ENCODE peak calls at places on chromosome 19, in four cellular contexts. One of them, this sample, is unnamed.

GRCh38 chr19:38384209-38385027 is 3.4 kb downstream of the GGN start:
- DNase-seq in GM12878: no peak
- DNase-seq in K562: peak
- DNase-seq in HepG2: peak
- DNase-seq in this sample: peak

GRCh38 chr19:33828266-33829075 is 31.8 kb downstream of the KCTD15 start:
- DNase-seq in GM12878: no peak
- DNase-seq in K562: no peak
- DNase-seq in HepG2: no peak
- DNase-seq in this sample: no peak

GRCh38 chr19:54464044-54464623 is 556 bp upstream of the LENG9 start:
- DNase-seq in GM12878: peak
- DNase-seq in K562: peak
- DNase-seq in HepG2: peak
- DNase-seq in this sample: peak

GRCh38 chr19:39307233-39307821 is 11.1 kb downstream of the IFNL1 start:
- DNase-seq in GM12878: no peak
- DNase-seq in K562: no peak
- DNase-seq in HepG2: no peak
- DNase-seq in this sample: peak

GRCh38 chr19:51027126-51027806 is 850 bp upstream of the KLK11 start:
- DNase-seq in GM12878: no peak
- DNase-seq in K562: no peak
- DNase-seq in HepG2: no peak
- DNase-seq in this sample: no peak

GRCh38 chr19:54201172-54201701 is 579 bp downstream of the RPS9 start:
- DNase-seq in GM12878: no peak
- DNase-seq in K562: no peak
- DNase-seq in HepG2: no peak
- DNase-seq in this sample: no peak

GRCh38 chr19:18730885-18731513 is 47.5 kb downstream of the CRTC1 start:
- DNase-seq in GM12878: no peak
- DNase-seq in K562: no peak
- DNase-seq in HepG2: peak
- DNase-seq in this sample: no peak

GRCh38 chr19:38264486-38265212 is at the start of gene SPINT2:
- DNase-seq in GM12878: no peak
- DNase-seq in K562: no peak
- DNase-seq in HepG2: no peak
- DNase-seq in this sample: peak

GRCh38 chr19:19599190-19599535 is 19.3 kb downstream of the PBX4 start:
- DNase-seq in GM12878: no peak
- DNase-seq in K562: no peak
- DNase-seq in HepG2: no peak
- DNase-seq in this sample: no peak

GRCh38 chr19:40136818-40137217 is 46.1 kb upstream of the ZNF780A start:
- DNase-seq in GM12878: no peak
- DNase-seq in K562: no peak
- DNase-seq in HepG2: no peak
- DNase-seq in this sample: no peak

GRCh38 chr19:19081642-19082151 is 17.9 kb downstream of the SLC25A42 start:
- DNase-seq in GM12878: no peak
- DNase-seq in K562: no peak
- DNase-seq in HepG2: no peak
- DNase-seq in this sample: no peak

DNA sequence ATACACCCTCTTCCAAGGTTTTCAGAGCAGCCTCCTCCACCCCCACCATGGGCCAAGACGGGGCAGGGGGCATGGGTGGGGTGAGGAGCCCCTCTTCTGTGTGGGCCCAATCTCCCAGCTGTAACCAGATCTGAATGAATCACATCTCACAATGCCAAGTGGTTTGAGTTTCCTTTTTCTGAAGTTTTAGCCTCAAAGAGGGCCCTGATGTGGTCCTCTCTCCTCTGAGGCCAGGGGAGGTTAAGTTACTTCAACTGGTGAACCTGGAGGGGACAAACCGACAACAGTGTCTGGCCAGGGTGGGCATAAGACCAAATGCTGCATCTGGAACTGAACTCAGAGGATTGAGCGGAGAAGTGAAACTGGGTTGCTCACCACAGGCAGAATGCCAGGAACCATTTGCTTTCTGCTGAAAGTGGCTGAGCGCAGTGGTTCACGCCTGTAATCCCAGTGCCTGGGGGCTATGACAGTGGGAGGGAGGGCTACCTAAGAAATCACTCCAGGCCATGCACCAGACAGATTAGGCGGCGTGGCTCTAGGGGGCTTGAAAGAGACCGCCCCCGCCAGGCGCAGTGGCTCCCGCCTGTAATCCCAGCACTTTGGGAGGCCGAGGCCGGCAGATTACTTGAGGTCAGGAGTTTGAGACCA is 15.4 kb upstream of the IRGC start:
- DNase-seq in GM12878: no peak
- DNase-seq in K562: no peak
- DNase-seq in HepG2: no peak
- DNase-seq in this sample: no peak
- TF ChIP-seq TCF7 in GM12878: no peak
- TF ChIP-seq TCF7 in K562: no peak
- TF ChIP-seq TCF7 in HepG2: no peak
- TF ChIP-seq TCF7 in this sample: no peak

DNA sequence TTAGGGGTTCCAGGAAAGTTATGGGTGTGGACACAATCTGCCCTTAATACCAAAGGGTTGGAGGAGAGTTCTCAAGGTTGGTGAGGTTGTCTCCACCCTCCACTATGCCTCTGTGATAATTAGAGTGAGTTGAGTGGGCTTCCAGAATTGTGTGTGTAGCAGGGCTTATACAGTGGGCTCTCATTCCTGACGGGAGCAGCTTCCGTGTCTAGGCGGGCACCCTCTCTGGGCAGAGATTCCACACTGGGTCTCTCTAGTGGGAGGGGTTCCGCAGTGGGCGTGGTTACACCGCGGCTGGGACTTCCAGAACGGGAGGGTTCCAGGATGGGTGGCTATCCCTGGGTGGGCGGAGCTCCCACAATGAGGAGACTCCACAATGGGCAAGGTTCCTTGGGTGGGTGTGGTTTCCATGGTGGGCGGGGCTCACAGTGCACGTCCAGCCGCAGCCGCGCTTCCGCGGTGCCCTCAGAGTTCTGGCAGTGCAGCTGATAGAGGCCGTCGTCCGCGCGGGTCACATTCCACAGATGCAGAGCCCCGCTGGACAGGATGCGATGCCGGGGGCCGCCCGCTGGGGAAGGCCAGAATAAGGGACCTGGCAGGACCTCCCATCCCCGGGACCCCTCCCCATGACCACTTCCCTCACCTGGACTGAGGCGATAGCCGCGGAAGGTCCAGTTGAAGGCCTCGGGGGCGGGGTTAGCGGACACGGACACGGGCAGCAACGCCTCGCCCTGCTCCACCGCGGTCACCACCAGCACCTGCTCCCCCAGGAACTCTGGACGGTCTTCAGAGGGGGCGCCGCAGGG is 8.4 kb downstream of the NPHS1 start:
- DNase-seq in GM12878: no peak
- DNase-seq in K562: peak
- DNase-seq in HepG2: no peak
- DNase-seq in this sample: peak
- TF ChIP-seq ESRRA in GM12878: no peak
- TF ChIP-seq ESRRA in K562: no peak
- TF ChIP-seq ESRRA in HepG2: no peak
- TF ChIP-seq ESRRA in this sample: no peak

GRCh38 chr19:2887391-2887914 is 13.3 kb upstream of the ZNF57 start:
- DNase-seq in GM12878: no peak
- DNase-seq in K562: peak
- DNase-seq in HepG2: peak
- DNase-seq in this sample: no peak
- TF ChIP-seq CREM in GM12878: no peak
- TF ChIP-seq CREM in K562: no peak
- TF ChIP-seq CREM in HepG2: no peak
- TF ChIP-seq CREM in this sample: no peak

GRCh38 chr19:35083678-35084077 is 31.9 kb upstream of the FXYD3 start:
- DNase-seq in GM12878: no peak
- DNase-seq in K562: no peak
- DNase-seq in HepG2: no peak
- DNase-seq in this sample: no peak
- TF ChIP-seq TCF7 in GM12878: no peak
- TF ChIP-seq TCF7 in K562: no peak
- TF ChIP-seq TCF7 in HepG2: no peak
- TF ChIP-seq TCF7 in this sample: no peak